ENCODE peak calls at places on chromosomes 16 and 17, in five cellular contexts. One of them, this sample, is unnamed.

GRCh38 chr17:2724783-2725164 is 13.2 kb upstream of the CLUH start:
- DNase-seq in suprapubic skin: no peak
- DNase-seq in PC-3: peak; percentile 22
- DNase-seq in M059J: no peak
- DNase-seq in GM23248: peak; percentile 61
- DNase-seq in this sample: no peak

GRCh38 chr17:81608082-81608481 is 28.8 kb downstream of the NPLOC4 start:
- DNase-seq in suprapubic skin: no peak
- DNase-seq in PC-3: no peak
- DNase-seq in M059J: no peak
- DNase-seq in GM23248: peak; percentile 40
- DNase-seq in this sample: no peak

GRCh38 chr16:87411375-87412271 is 19.5 kb downstream of the MAP1LC3B start:
- DNase-seq in suprapubic skin: no peak
- DNase-seq in PC-3: no peak
- DNase-seq in M059J: no peak
- DNase-seq in GM23248: no peak
- DNase-seq in this sample: no peak

GRCh38 chr17:17539591-17539990 is 43.4 kb upstream of the RASD1 start:
- DNase-seq in suprapubic skin: no peak
- DNase-seq in PC-3: no peak
- DNase-seq in M059J: no peak
- DNase-seq in GM23248: no peak
- DNase-seq in this sample: no peak

GRCh38 chr16:59591480-59591879 is 857.4 kb upstream of the GOT2 start:
- DNase-seq in suprapubic skin: no peak
- DNase-seq in PC-3: peak; percentile 32
- DNase-seq in M059J: peak; percentile 48
- DNase-seq in GM23248: peak; percentile 39
- DNase-seq in this sample: peak; percentile 48

GRCh38 chr16:51148674-51149228 is 2.3 kb downstream of the SALL1 start:
- DNase-seq in suprapubic skin: no peak
- DNase-seq in PC-3: no peak
- DNase-seq in M059J: peak; percentile 53
- DNase-seq in GM23248: peak; percentile 73
- DNase-seq in this sample: no peak

GRCh38 chr16:81645303-81645702 is 133.8 kb upstream of the PLCG2 start:
- DNase-seq in suprapubic skin: no peak
- DNase-seq in PC-3: peak; percentile 78
- DNase-seq in M059J: peak; percentile 99
- DNase-seq in GM23248: peak; percentile 89
- DNase-seq in this sample: peak; percentile 88

GRCh38 chr17:48335858-48336500 is 94.0 kb downstream of the SKAP1 start:
- DNase-seq in suprapubic skin: no peak
- DNase-seq in PC-3: peak; percentile 96
- DNase-seq in M059J: peak; percentile 69
- DNase-seq in GM23248: peak; percentile 54
- DNase-seq in this sample: peak; percentile 38

GRCh38 chr17:9924735-9925191 is 19.7 kb upstream of the RCVRN start:
- DNase-seq in suprapubic skin: no peak
- DNase-seq in PC-3: peak; percentile 83
- DNase-seq in M059J: peak; percentile 73
- DNase-seq in GM23248: peak; percentile 86
- DNase-seq in this sample: peak; percentile 81

GRCh38 chr16:58105619-58106018 is 23.6 kb downstream of the CFAP20 start:
- DNase-seq in suprapubic skin: no peak
- DNase-seq in PC-3: no peak
- DNase-seq in M059J: peak; percentile 23
- DNase-seq in GM23248: peak; percentile 9
- DNase-seq in this sample: no peak

GRCh38 chr17:61321344-61321743 is 78.3 kb upstream of the TBX2 start:
- DNase-seq in suprapubic skin: no peak
- DNase-seq in PC-3: no peak
- DNase-seq in M059J: no peak
- DNase-seq in GM23248: no peak
- DNase-seq in this sample: no peak

GRCh38 chr17:67139784-67140665 is 95.7 kb downstream of the CACNG1 start:
- DNase-seq in suprapubic skin: no peak
- DNase-seq in PC-3: peak; percentile 79
- DNase-seq in M059J: peak; percentile 61
- DNase-seq in GM23248: peak; percentile 52
- DNase-seq in this sample: peak; percentile 20

GRCh38 chr17:21061158-21061835 is 18.5 kb upstream of the USP22 start:
- DNase-seq in suprapubic skin: no peak
- DNase-seq in PC-3: no peak
- DNase-seq in M059J: no peak
- DNase-seq in GM23248: no peak
- DNase-seq in this sample: no peak

GRCh38 chr17:69123626-69124025 is 18.1 kb downstream of the ABCA6 start:
- DNase-seq in suprapubic skin: no peak
- DNase-seq in PC-3: no peak
- DNase-seq in M059J: no peak
- DNase-seq in GM23248: no peak
- DNase-seq in this sample: no peak

GRCh38 chr16:12086861-12087260 is 110.3 kb downstream of the SNX29 start:
- DNase-seq in suprapubic skin: peak; percentile 13
- DNase-seq in PC-3: no peak
- DNase-seq in M059J: peak; percentile 10
- DNase-seq in GM23248: no peak
- DNase-seq in this sample: no peak

GRCh38 chr16:66977341-66978113 is 10.9 kb upstream of the CES4A start:
- DNase-seq in suprapubic skin: peak; percentile 95
- DNase-seq in PC-3: peak; percentile 82
- DNase-seq in M059J: peak; percentile 77
- DNase-seq in GM23248: peak; percentile 92
- DNase-seq in this sample: peak; percentile 70

GRCh38 chr16:31476305-31477219 is 4.6 kb downstream of the TGFB1I1 start:
- DNase-seq in suprapubic skin: peak; percentile 91
- DNase-seq in PC-3: no peak
- DNase-seq in M059J: no peak
- DNase-seq in GM23248: no peak
- DNase-seq in this sample: no peak

GRCh38 chr16:74626741-74627416 is 20.0 kb upstream of the GLG1 start:
- DNase-seq in suprapubic skin: no peak
- DNase-seq in PC-3: no peak
- DNase-seq in M059J: no peak
- DNase-seq in GM23248: peak; percentile 64
- DNase-seq in this sample: no peak

GRCh38 chr16:1941924-1942809 is 832 bp downstream of the MSRB1 start:
- DNase-seq in suprapubic skin: no peak
- DNase-seq in PC-3: peak; percentile 52
- DNase-seq in M059J: peak; percentile 69
- DNase-seq in GM23248: peak; percentile 58
- DNase-seq in this sample: no peak